ENCODE peak calls at places on chromosomes 7 and 10, in four cellular contexts. L is IMR-90, Z is NCI-H1092, G is astrocyte of the cerebellum. R is an unnamed sample.

GRCh38 chr10:99431190-99431549 is 746 bp upstream of the GOT1 start:
- DNase-seq in L (peak; percentile 41), Z (no peak), G (no peak), R (peak; percentile 58)

GRCh38 chr7:67842571-67842970 is 845.9 kb downstream of the TYW1 start:
- DNase-seq in L (no peak), Z (no peak), G (no peak), R (no peak)

GRCh38 chr7:139542308-139543151 is 19.0 kb downstream of the CLEC2L start:
- DNase-seq in L (no peak), Z (no peak), G (no peak), R (no peak)

GRCh38 chr10:120671491-120671890 is 179.7 kb upstream of the WDR11 start:
- DNase-seq in L (no peak), Z (no peak), G (no peak), R (no peak)

GRCh38 chr10:77393411-77393810 is 244.2 kb downstream of the KCNMA1 start:
- DNase-seq in L (no peak), Z (no peak), G (no peak), R (no peak)

GRCh38 chr7:25625316-25625715 is 397.0 kb upstream of the NPVF start:
- DNase-seq in L (no peak), Z (no peak), G (no peak), R (no peak)

GRCh38 chr10:65891073-65891981 is 1034.5 kb upstream of the LRRTM3 start:
- DNase-seq in L (no peak), Z (no peak), G (no peak), R (no peak)

GRCh38 chr10:53122265-53122664 is 349.7 kb upstream of the MBL2 start:
- DNase-seq in L (no peak), Z (no peak), G (no peak), R (no peak)